ENCODE peak calls at places on chromosomes 4 and X, in nine cellular contexts. V is gastrocnemius medialis, R is keratinocyte, P is NT2/D1, X is mesendoderm, Q is cardiac muscle cell, U is ovary, J is breast epithelium, L is pancreas. N is an unnamed sample.

GRCh38 chr4:182107931-182108330 is 135.3 kb upstream of the TENM3 start:
- DNase-seq in J (no peak), V (no peak), R (no peak), X (no peak), U (no peak), P (no peak), L (no peak), Q (no peak), N (no peak)

GRCh38 chr4:103915224-103915869 is 195.6 kb upstream of the TACR3 start:
- DNase-seq in L (no peak), R (no peak), U (no peak), J (no peak), X (peak; percentile 37), P (no peak), Q (peak; percentile 27), V (no peak), N (no peak)

GRCh38 chr4:113823291-113823659 is 61.7 kb upstream of the CAMK2D start:
- DNase-seq in J (no peak), V (no peak), X (no peak), L (no peak), U (no peak), P (no peak), Q (no peak), R (no peak), N (no peak)

GRCh38 chr4:56671860-56672259 is 9.2 kb downstream of the HOPX start:
- DNase-seq in V (no peak), L (no peak), J (no peak), U (no peak), X (no peak), R (no peak), Q (peak; percentile 50), P (no peak), N (no peak)

GRCh38 chrX:74534569-74535038 is 79.8 kb downstream of the RLIM start:
- DNase-seq in U (no peak), P (no peak), X (peak; percentile 21), V (no peak), J (no peak), Q (peak; percentile 27), R (no peak), L (no peak), N (no peak)

GRCh38 chr4:74121643-74122579 is 22.9 kb upstream of the CXCL2 start:
- DNase-seq in U (no peak), J (no peak), L (no peak), P (no peak), V (no peak), X (no peak), R (no peak), Q (no peak), N (no peak)

GRCh38 chrX:39905475-39905889 is 192.3 kb downstream of the BCOR start:
- DNase-seq in X (no peak), U (peak; percentile 40), V (no peak), Q (peak; percentile 50), J (no peak), L (peak; percentile 49), R (no peak), P (no peak), N (no peak)

GRCh38 chr4:74394476-74395136 is 29.7 kb downstream of the EREG start:
- DNase-seq in P (no peak), L (no peak), X (peak; percentile 2), V (no peak), R (no peak), U (no peak), J (no peak), Q (peak; percentile 78), N (no peak)

GRCh38 chr4:25160714-25161598 is 707 bp upstream of the SEPSECS start:
- DNase-seq in L (no peak), U (peak; percentile 19), V (no peak), J (no peak), Q (no peak), R (no peak), X (peak; percentile 76), P (no peak), N (peak; percentile 82)

GRCh38 chr4:108356209-108356535 is 187.4 kb upstream of the LEF1 start:
- DNase-seq in X (no peak), V (no peak), R (no peak), J (no peak), Q (no peak), U (no peak), P (no peak), L (no peak), N (no peak)

GRCh38 chr4:108360857-108361820 is 192.4 kb upstream of the LEF1 start:
- DNase-seq in U (no peak), V (no peak), R (no peak), L (no peak), X (peak; percentile 95), Q (peak; percentile 29), P (peak; percentile 44), J (peak; percentile 27), N (peak; percentile 29)

GRCh38 chr4:108361886-108362285 is 193.2 kb upstream of the LEF1 start:
- DNase-seq in J (no peak), L (no peak), Q (no peak), U (no peak), V (no peak), P (no peak), R (no peak), X (no peak), N (no peak)

GRCh38 chr4:108359130-108359709 is 190.5 kb upstream of the LEF1 start:
- DNase-seq in J (no peak), X (no peak), U (no peak), Q (no peak), V (no peak), L (no peak), P (no peak), R (no peak), N (no peak)

DNA sequence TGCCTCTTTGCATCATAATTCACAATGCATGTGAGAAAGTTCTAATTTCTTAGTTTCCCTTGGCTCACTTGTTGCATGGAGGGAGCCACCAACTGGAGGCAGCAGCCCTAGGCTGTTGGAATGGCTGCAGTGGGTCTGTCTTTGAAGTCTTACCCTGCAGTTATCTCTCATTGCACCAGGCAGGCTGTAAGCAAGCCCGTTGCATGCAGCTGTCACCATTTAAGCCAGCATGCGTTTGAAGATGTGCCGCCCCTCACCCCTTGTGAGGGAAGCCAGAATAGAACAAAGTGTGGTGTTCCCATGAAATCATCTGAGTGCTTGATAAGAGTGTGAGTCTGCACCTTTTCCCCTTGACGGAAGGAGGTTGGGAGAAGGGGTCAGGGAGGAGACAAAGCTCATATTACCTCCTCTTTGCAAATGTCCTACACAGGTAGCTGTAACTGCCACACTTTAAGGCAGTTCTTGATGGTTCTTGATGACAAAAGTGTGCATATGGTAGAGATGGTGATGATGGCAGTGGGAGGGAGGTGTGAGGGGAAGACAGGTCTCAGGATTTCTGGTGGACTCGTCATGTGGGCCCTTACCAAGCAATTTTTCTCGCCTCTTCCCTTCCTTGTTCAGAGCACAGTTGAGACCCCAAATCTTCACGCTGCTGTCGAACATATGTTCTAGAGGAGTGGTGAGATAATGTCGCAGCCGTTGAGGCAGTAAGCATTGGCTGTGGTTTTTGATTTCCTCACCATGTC is 191.4 kb upstream of the LEF1 start:
- DNase-seq in J (no peak), X (peak; percentile 90), L (no peak), U (no peak), R (no peak), Q (no peak), P (no peak), V (no peak), N (no peak)
- H3K4me1 ChIP-seq in J (peaks cover 2% of the 10 kb centered on the region), X (peaks cover 8% of the 10 kb centered on the region), L (no peaks in the 10 kb centered on the region), U (peaks cover 1% of the 10 kb centered on the region), R (peaks cover 3% of the 10 kb centered on the region), Q (peaks cover 36% of the 10 kb centered on the region), P (peaks cover 4% of the 10 kb centered on the region), V (no peaks in the 10 kb centered on the region), N (peaks cover 6% of the 10 kb centered on the region)

DNA sequence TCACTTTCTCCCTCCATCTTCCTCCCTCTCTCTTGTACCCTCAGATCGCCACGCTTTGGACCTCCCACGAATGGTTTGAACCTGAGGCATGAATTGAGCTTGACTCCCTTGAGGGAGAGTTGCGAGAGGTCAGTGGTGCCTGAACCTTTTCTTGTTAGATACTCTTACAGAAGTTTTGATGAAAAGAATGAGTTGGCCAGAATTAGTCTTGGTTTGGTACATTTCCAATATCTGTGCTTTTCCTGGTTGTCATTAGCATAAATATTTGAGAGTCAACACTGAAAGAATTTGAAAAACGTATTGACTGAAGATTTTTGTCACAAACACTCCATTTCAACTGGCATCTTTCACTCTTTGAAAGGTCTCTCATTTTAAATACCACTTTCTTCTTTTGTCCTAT is 510.6 kb upstream of the DIPK2B start:
- DNase-seq in Q (peak; percentile 20), J (no peak), X (no peak), V (no peak), R (no peak), L (no peak), P (no peak), U (no peak), N (peak; percentile 36)
- H3K4me3 ChIP-seq in Q (no peak overlapping the region), J (no peak overlapping the region), X (no peak overlapping the region), V (no peak overlapping the region), R (no peak overlapping the region), L (no peak overlapping the region), P (no peak overlapping the region), U (no peak overlapping the region), N (no peak overlapping the region)

DNA sequence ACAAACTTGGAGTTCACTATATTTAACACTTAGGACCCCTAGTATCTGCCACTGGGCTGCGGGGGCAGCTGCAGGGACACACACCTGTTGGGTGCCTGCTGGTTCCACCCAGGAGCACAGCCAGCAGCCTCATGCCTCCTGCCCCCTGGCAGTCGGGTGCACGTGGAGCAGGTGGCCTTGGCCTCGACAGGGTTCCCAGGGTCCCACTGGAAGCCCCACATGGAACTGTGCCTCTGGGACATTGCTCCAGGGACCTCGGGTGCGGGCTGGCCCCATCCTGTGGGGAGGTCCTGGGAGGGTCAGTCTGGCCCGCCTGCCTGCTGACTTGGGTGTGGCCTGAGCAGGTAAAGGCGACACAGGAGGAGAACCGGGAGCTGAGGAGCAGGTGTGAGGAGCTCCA is 18.0 kb downstream of the TACC3 start:
- DNase-seq in P (no peak), L (peak; percentile 76), V (no peak), X (no peak), R (no peak), J (no peak), Q (no peak), U (no peak), N (no peak)
- H3K36me3 ChIP-seq in P (peaks cover 92% of the 10 kb centered on the region), L (no peaks in the 10 kb centered on the region), V (peaks cover 37% of the 10 kb centered on the region), X (peaks cover 49% of the 10 kb centered on the region), R (peaks cover 51% of the 10 kb centered on the region), J (no peaks in the 10 kb centered on the region), Q (peaks cover 10% of the 10 kb centered on the region), U (no peaks in the 10 kb centered on the region), N (peaks cover 92% of the 10 kb centered on the region)

GRCh38 chr4:110869862-110870577 is 247.1 kb upstream of the PITX2 start:
- DNase-seq in J (no peak), Q (no peak), L (no peak), R (no peak), P (no peak), V (no peak), X (no peak), U (no peak), N (no peak)

GRCh38 chr4:110869114-110869513 is 246.2 kb upstream of the PITX2 start:
- DNase-seq in J (no peak), U (no peak), V (no peak), R (no peak), L (no peak), Q (no peak), X (no peak), P (no peak), N (no peak)

GRCh38 chr4:110867251-110867960 is 244.5 kb upstream of the PITX2 start:
- DNase-seq in U (no peak), J (no peak), V (no peak), X (no peak), Q (no peak), L (no peak), P (no peak), R (no peak), N (no peak)

GRCh38 chr4:110865611-110866254 is 242.9 kb upstream of the PITX2 start:
- DNase-seq in Q (peak; percentile 80), P (no peak), V (no peak), U (no peak), L (no peak), R (no peak), X (no peak), J (no peak), N (no peak)

GRCh38 chr4:110867981-110868380 is 245.1 kb upstream of the PITX2 start:
- DNase-seq in L (no peak), U (no peak), J (no peak), X (no peak), P (no peak), Q (no peak), V (no peak), R (no peak), N (no peak)
- H3K4me1 ChIP-seq in L (no peaks in the 10 kb centered on the region), U (no peaks in the 10 kb centered on the region), J (no peaks in the 10 kb centered on the region), X (no peaks in the 10 kb centered on the region), P (no peaks in the 10 kb centered on the region), Q (no peaks in the 10 kb centered on the region), V (peaks cover 7% of the 10 kb centered on the region), R (no peaks in the 10 kb centered on the region), N (no peaks in the 10 kb centered on the region)

N was measured in HAP-1.